ENCODE peak calls at places on chromosomes 3 and 15, in nine cellular contexts. One of them, this sample, is unnamed.
A peak's percentile ranks its signal among the peaks of the same experiment; 100 is the strongest.

GRCh38 chr15:96412045-96412918 is 81.8 kb downstream of the NR2F2 start:
- DNase-seq in AG04449: no peak
- DNase-seq in GM12878: no peak
- DNase-seq in bronchial epithelial cell: no peak
- DNase-seq in Peyer's patch: no peak
- DNase-seq in stomach: no peak
- DNase-seq in AG09319: no peak
- DNase-seq in tibial artery: no peak
- DNase-seq in adrenal gland: no peak
- DNase-seq in this sample: no peak

GRCh38 chr15:28984421-28985375 is 98.9 kb downstream of the APBA2 start:
- DNase-seq in GM12878: no peak
- DNase-seq in bronchial epithelial cell: no peak
- DNase-seq in tibial artery: no peak
- DNase-seq in stomach: no peak
- DNase-seq in AG04449: no peak
- DNase-seq in AG09319: no peak
- DNase-seq in Peyer's patch: no peak
- DNase-seq in adrenal gland: no peak
- DNase-seq in this sample: peak; percentile 79

GRCh38 chr3:43759297-43759782 is 68.6 kb downstream of the ABHD5 start:
- DNase-seq in stomach: no peak
- DNase-seq in bronchial epithelial cell: peak; percentile 65
- DNase-seq in tibial artery: no peak
- DNase-seq in GM12878: no peak
- DNase-seq in Peyer's patch: no peak
- DNase-seq in AG09319: no peak
- DNase-seq in AG04449: peak; percentile 36
- DNase-seq in adrenal gland: no peak
- DNase-seq in this sample: no peak

GRCh38 chr15:59074607-59075006 is 30.3 kb upstream of the CCNB2 start:
- DNase-seq in bronchial epithelial cell: no peak
- DNase-seq in GM12878: peak; percentile 5
- DNase-seq in AG09319: no peak
- DNase-seq in stomach: no peak
- DNase-seq in AG04449: no peak
- DNase-seq in Peyer's patch: no peak
- DNase-seq in adrenal gland: no peak
- DNase-seq in tibial artery: no peak
- DNase-seq in this sample: no peak

GRCh38 chr3:45950686-45951600 is 7.7 kb downstream of the CXCR6 start:
- DNase-seq in bronchial epithelial cell: no peak
- DNase-seq in tibial artery: no peak
- DNase-seq in AG09319: no peak
- DNase-seq in Peyer's patch: peak; percentile 80
- DNase-seq in AG04449: no peak
- DNase-seq in GM12878: no peak
- DNase-seq in stomach: peak; percentile 32
- DNase-seq in adrenal gland: no peak
- DNase-seq in this sample: no peak

GRCh38 chr15:73773428-73773827 is 20.3 kb upstream of the INSYN1 start:
- DNase-seq in tibial artery: no peak
- DNase-seq in AG09319: no peak
- DNase-seq in GM12878: no peak
- DNase-seq in adrenal gland: no peak
- DNase-seq in bronchial epithelial cell: no peak
- DNase-seq in Peyer's patch: no peak
- DNase-seq in AG04449: no peak
- DNase-seq in stomach: no peak
- DNase-seq in this sample: no peak

GRCh38 chr3:185225523-185225922 is 28.3 kb downstream of the EHHADH start:
- DNase-seq in adrenal gland: no peak
- DNase-seq in bronchial epithelial cell: peak; percentile 63
- DNase-seq in GM12878: no peak
- DNase-seq in stomach: no peak
- DNase-seq in AG09319: peak; percentile 2
- DNase-seq in Peyer's patch: no peak
- DNase-seq in tibial artery: no peak
- DNase-seq in AG04449: peak; percentile 38
- DNase-seq in this sample: no peak

GRCh38 chr3:194138732-194139084 is 2.8 kb downstream of the HES1 start:
- DNase-seq in bronchial epithelial cell: no peak
- DNase-seq in adrenal gland: no peak
- DNase-seq in tibial artery: no peak
- DNase-seq in Peyer's patch: no peak
- DNase-seq in AG09319: no peak
- DNase-seq in AG04449: no peak
- DNase-seq in GM12878: no peak
- DNase-seq in stomach: no peak
- DNase-seq in this sample: no peak

GRCh38 chr15:81480645-81481053 is 106.6 kb upstream of the TMC3 start:
- DNase-seq in AG04449: no peak
- DNase-seq in Peyer's patch: no peak
- DNase-seq in AG09319: peak; percentile 29
- DNase-seq in tibial artery: no peak
- DNase-seq in adrenal gland: no peak
- DNase-seq in stomach: no peak
- DNase-seq in GM12878: peak; percentile 11
- DNase-seq in bronchial epithelial cell: peak; percentile 50
- DNase-seq in this sample: no peak

GRCh38 chr15:97037080-97037479 is 706.6 kb downstream of the NR2F2 start:
- DNase-seq in Peyer's patch: no peak
- DNase-seq in bronchial epithelial cell: no peak
- DNase-seq in adrenal gland: no peak
- DNase-seq in tibial artery: no peak
- DNase-seq in AG09319: no peak
- DNase-seq in AG04449: no peak
- DNase-seq in stomach: no peak
- DNase-seq in GM12878: no peak
- DNase-seq in this sample: no peak

GRCh38 chr3:88812576-88812975 is 294.8 kb upstream of the EPHA3 start:
- DNase-seq in AG09319: no peak
- DNase-seq in AG04449: no peak
- DNase-seq in GM12878: no peak
- DNase-seq in adrenal gland: no peak
- DNase-seq in Peyer's patch: no peak
- DNase-seq in bronchial epithelial cell: no peak
- DNase-seq in stomach: no peak
- DNase-seq in tibial artery: no peak
- DNase-seq in this sample: no peak

GRCh38 chr3:67981077-67981476 is 326.7 kb upstream of the SUCLG2 start:
- DNase-seq in AG09319: no peak
- DNase-seq in adrenal gland: no peak
- DNase-seq in bronchial epithelial cell: no peak
- DNase-seq in tibial artery: no peak
- DNase-seq in GM12878: no peak
- DNase-seq in stomach: no peak
- DNase-seq in AG04449: no peak
- DNase-seq in Peyer's patch: no peak
- DNase-seq in this sample: no peak

GRCh38 chr15:45734244-45734643 is 99.4 kb downstream of the SQOR start:
- DNase-seq in tibial artery: no peak
- DNase-seq in AG09319: no peak
- DNase-seq in stomach: no peak
- DNase-seq in adrenal gland: no peak
- DNase-seq in Peyer's patch: no peak
- DNase-seq in GM12878: no peak
- DNase-seq in bronchial epithelial cell: no peak
- DNase-seq in AG04449: no peak
- DNase-seq in this sample: no peak

GRCh38 chr15:74036271-74037170 is 42.0 kb downstream of the PML start:
- DNase-seq in tibial artery: no peak
- DNase-seq in adrenal gland: peak; percentile 71
- DNase-seq in bronchial epithelial cell: peak; percentile 35
- DNase-seq in GM12878: no peak
- DNase-seq in Peyer's patch: peak; percentile 73
- DNase-seq in AG04449: no peak
- DNase-seq in stomach: peak; percentile 49
- DNase-seq in AG09319: no peak
- DNase-seq in this sample: peak; percentile 85

GRCh38 chr3:46019707-46020106 is 7.6 kb downstream of the XCR1 start:
- DNase-seq in bronchial epithelial cell: peak; percentile 21
- DNase-seq in stomach: no peak
- DNase-seq in tibial artery: no peak
- DNase-seq in Peyer's patch: no peak
- DNase-seq in GM12878: no peak
- DNase-seq in adrenal gland: no peak
- DNase-seq in AG04449: no peak
- DNase-seq in AG09319: no peak
- DNase-seq in this sample: peak; percentile 30

GRCh38 chr3:142046320-142047020 is 102.9 kb downstream of the TFDP2 start:
- DNase-seq in AG09319: no peak
- DNase-seq in adrenal gland: no peak
- DNase-seq in AG04449: no peak
- DNase-seq in bronchial epithelial cell: no peak
- DNase-seq in tibial artery: no peak
- DNase-seq in GM12878: no peak
- DNase-seq in Peyer's patch: no peak
- DNase-seq in stomach: no peak
- DNase-seq in this sample: no peak

DNA sequence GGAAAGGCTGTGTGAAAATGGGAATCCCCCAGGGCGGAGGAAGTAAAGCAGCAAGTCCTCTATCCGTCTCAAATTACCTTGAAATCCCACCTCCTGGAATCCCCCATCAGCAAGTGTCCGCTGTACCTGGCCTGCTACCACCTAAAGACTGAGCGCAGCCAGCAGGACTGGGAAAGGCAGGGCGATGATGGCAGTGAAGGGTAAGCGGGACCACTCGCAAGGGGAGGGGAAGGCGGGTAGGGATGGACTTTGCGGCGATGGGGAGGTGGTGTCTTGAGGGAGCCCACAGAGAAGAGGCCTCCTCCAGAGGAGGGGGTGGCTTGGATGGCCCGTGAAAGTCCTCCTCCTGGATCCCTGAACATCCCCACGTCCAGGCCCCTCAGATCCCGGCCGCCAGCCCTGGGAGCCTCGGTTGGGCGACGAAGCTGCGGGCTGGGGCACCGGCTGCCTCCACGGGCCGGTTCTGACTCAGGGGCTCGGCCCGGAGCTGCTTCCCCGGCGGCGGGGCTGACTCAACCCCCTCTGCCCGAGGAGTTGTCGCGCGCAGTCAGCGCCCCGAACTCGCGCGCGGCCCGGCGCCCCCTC is 595 bp downstream of the LARP6 start:
- DNase-seq in Peyer's patch: no peak
- DNase-seq in adrenal gland: peak; percentile 34
- DNase-seq in bronchial epithelial cell: peak; percentile 33
- DNase-seq in tibial artery: peak; percentile 76
- DNase-seq in AG04449: no peak
- DNase-seq in AG09319: no peak
- DNase-seq in GM12878: no peak
- DNase-seq in stomach: no peak
- DNase-seq in this sample: no peak
- TF ChIP-seq CTCF in Peyer's patch: no peak
- TF ChIP-seq CTCF in adrenal gland: no peak
- TF ChIP-seq CTCF in bronchial epithelial cell: no peak
- TF ChIP-seq CTCF in tibial artery: no peak
- TF ChIP-seq CTCF in AG04449: no peak
- TF ChIP-seq CTCF in AG09319: no peak
- TF ChIP-seq CTCF in GM12878: no peak
- TF ChIP-seq CTCF in stomach: no peak
- TF ChIP-seq CTCF in this sample: no peak

GRCh38 chr3:8153778-8154177 is 347.8 kb upstream of the LMCD1 start:
- DNase-seq in AG04449: no peak
- DNase-seq in adrenal gland: no peak
- DNase-seq in Peyer's patch: no peak
- DNase-seq in tibial artery: no peak
- DNase-seq in AG09319: no peak
- DNase-seq in GM12878: no peak
- DNase-seq in bronchial epithelial cell: no peak
- DNase-seq in stomach: no peak
- DNase-seq in this sample: no peak

GRCh38 chr3:8147726-8148125 is 353.9 kb upstream of the LMCD1 start:
- DNase-seq in tibial artery: no peak
- DNase-seq in adrenal gland: no peak
- DNase-seq in AG04449: no peak
- DNase-seq in AG09319: no peak
- DNase-seq in stomach: no peak
- DNase-seq in Peyer's patch: no peak
- DNase-seq in bronchial epithelial cell: no peak
- DNase-seq in GM12878: no peak
- DNase-seq in this sample: no peak

GRCh38 chr3:8157640-8158039 is 344.0 kb upstream of the LMCD1 start:
- DNase-seq in GM12878: no peak
- DNase-seq in adrenal gland: no peak
- DNase-seq in AG09319: no peak
- DNase-seq in stomach: no peak
- DNase-seq in AG04449: no peak
- DNase-seq in Peyer's patch: no peak
- DNase-seq in bronchial epithelial cell: no peak
- DNase-seq in tibial artery: no peak
- DNase-seq in this sample: no peak

GRCh38 chr3:8156138-8156537 is 345.5 kb upstream of the LMCD1 start:
- DNase-seq in GM12878: no peak
- DNase-seq in stomach: no peak
- DNase-seq in AG09319: no peak
- DNase-seq in bronchial epithelial cell: no peak
- DNase-seq in tibial artery: no peak
- DNase-seq in adrenal gland: no peak
- DNase-seq in AG04449: no peak
- DNase-seq in Peyer's patch: no peak
- DNase-seq in this sample: no peak

GRCh38 chr3:8152826-8153418 is 348.7 kb upstream of the LMCD1 start:
- DNase-seq in adrenal gland: no peak
- DNase-seq in tibial artery: no peak
- DNase-seq in AG04449: no peak
- DNase-seq in Peyer's patch: no peak
- DNase-seq in stomach: no peak
- DNase-seq in GM12878: no peak
- DNase-seq in bronchial epithelial cell: no peak
- DNase-seq in AG09319: no peak
- DNase-seq in this sample: no peak
- TF ChIP-seq CTCF in adrenal gland: no peak
- TF ChIP-seq CTCF in tibial artery: no peak
- TF ChIP-seq CTCF in AG04449: no peak
- TF ChIP-seq CTCF in Peyer's patch: no peak
- TF ChIP-seq CTCF in stomach: no peak
- TF ChIP-seq CTCF in GM12878: no peak
- TF ChIP-seq CTCF in bronchial epithelial cell: no peak
- TF ChIP-seq CTCF in AG09319: no peak
- TF ChIP-seq CTCF in this sample: no peak

GRCh38 chr3:149129326-149130123 is at the start of gene HPS3:
- DNase-seq in GM12878: peak; percentile 46
- DNase-seq in bronchial epithelial cell: peak; percentile 70
- DNase-seq in Peyer's patch: peak; percentile 97
- DNase-seq in stomach: peak; percentile 95
- DNase-seq in adrenal gland: peak; percentile 94
- DNase-seq in AG04449: no peak
- DNase-seq in tibial artery: peak; percentile 95
- DNase-seq in AG09319: peak; percentile 69
- DNase-seq in this sample: peak; percentile 94
- TF ChIP-seq CTCF in GM12878: no peak
- TF ChIP-seq CTCF in bronchial epithelial cell: peak; percentile 11
- TF ChIP-seq CTCF in Peyer's patch: no peak
- TF ChIP-seq CTCF in stomach: no peak
- TF ChIP-seq CTCF in adrenal gland: no peak
- TF ChIP-seq CTCF in AG04449: peak; percentile 4
- TF ChIP-seq CTCF in tibial artery: peak; percentile 16
- TF ChIP-seq CTCF in AG09319: no peak
- TF ChIP-seq CTCF in this sample: no peak

GRCh38 chr3:48417529-48418108 is 12.3 kb downstream of the PLXNB1 start:
- DNase-seq in tibial artery: no peak
- DNase-seq in adrenal gland: no peak
- DNase-seq in Peyer's patch: no peak
- DNase-seq in AG09319: no peak
- DNase-seq in stomach: no peak
- DNase-seq in AG04449: no peak
- DNase-seq in bronchial epithelial cell: no peak
- DNase-seq in GM12878: no peak
- DNase-seq in this sample: no peak
- TF ChIP-seq CTCF in tibial artery: no peak
- TF ChIP-seq CTCF in adrenal gland: no peak
- TF ChIP-seq CTCF in Peyer's patch: no peak
- TF ChIP-seq CTCF in AG09319: no peak
- TF ChIP-seq CTCF in stomach: no peak
- TF ChIP-seq CTCF in AG04449: no peak
- TF ChIP-seq CTCF in bronchial epithelial cell: no peak
- TF ChIP-seq CTCF in GM12878: no peak
- TF ChIP-seq CTCF in this sample: no peak